ENCODE peak calls at places on chromosomes 2 and 18, in eight cellular contexts. J, E, L, G, B, K, I and X are unnamed samples.

GRCh38 chr2:117958186-117958585 is 55.7 kb downstream of the CCDC93 start:
- DNase-seq in J (no peak), E (no peak), L (peak; percentile 79), G (peak; percentile 6), B (peak; percentile 48), K (peak; percentile 70), I (peak; percentile 92), X (no peak)

GRCh38 chr2:105712981-105713596 is 31.6 kb upstream of the NCK2 start:
- DNase-seq in J (no peak), E (no peak), L (peak; percentile 71), G (no peak), B (no peak), K (peak; percentile 59), I (no peak), X (no peak)

GRCh38 chr2:42493468-42493884 is 306 bp downstream of the KCNG3 start:
- DNase-seq in J (no peak), E (no peak), L (no peak), G (no peak), B (no peak), K (no peak), I (no peak), X (no peak)

GRCh38 chr2:189481071-189481470 is 39.8 kb downstream of the WDR75 start:
- DNase-seq in J (no peak), E (no peak), L (no peak), G (no peak), B (no peak), K (no peak), I (no peak), X (no peak)

GRCh38 chr2:235779444-235779896 is 285.6 kb downstream of the AGAP1 start:
- DNase-seq in J (peak; percentile 84), E (peak; percentile 84), L (peak; percentile 58), G (peak; percentile 87), B (peak; percentile 66), K (peak; percentile 65), I (peak; percentile 34), X (peak; percentile 69)

GRCh38 chr2:6866239-6866745 is 585 bp upstream of the CMPK2 start:
- DNase-seq in J (no peak), E (peak; percentile 57), L (no peak), G (peak; percentile 54), B (peak; percentile 33), K (peak; percentile 35), I (no peak), X (peak; percentile 46)

GRCh38 chr18:23828426-23828825 is 139.2 kb downstream of the LAMA3 start:
- DNase-seq in J (no peak), E (no peak), L (peak; percentile 58), G (peak; percentile 64), B (no peak), K (peak; percentile 54), I (no peak), X (peak; percentile 52)

GRCh38 chr2:1665761-1666505 is 78.4 kb downstream of the PXDN start:
- DNase-seq in J (peak; percentile 68), E (peak; percentile 5), L (no peak), G (no peak), B (no peak), K (no peak), I (no peak), X (no peak)

GRCh38 chr18:3747176-3747973 is 297.4 kb downstream of the TGIF1 start:
- DNase-seq in J (no peak), E (no peak), L (no peak), G (peak; percentile 31), B (no peak), K (peak; percentile 97), I (no peak), X (no peak)

GRCh38 chr2:100831831-100832230 is 11.9 kb downstream of the NPAS2 start:
- DNase-seq in J (no peak), E (no peak), L (no peak), G (no peak), B (no peak), K (no peak), I (no peak), X (no peak)

GRCh38 chr2:72095364-72095763 is 52.3 kb downstream of the CYP26B1 start:
- DNase-seq in J (no peak), E (no peak), L (no peak), G (no peak), B (no peak), K (no peak), I (no peak), X (no peak)

GRCh38 chr18:55878224-55878623 is 290.2 kb upstream of the TCF4 start:
- DNase-seq in J (no peak), E (no peak), L (no peak), G (no peak), B (no peak), K (no peak), I (no peak), X (peak; percentile 17)

GRCh38 chr2:122328811-122329210 is 573.4 kb downstream of the TSN start:
- DNase-seq in J (no peak), E (no peak), L (peak; percentile 5), G (no peak), B (no peak), K (no peak), I (no peak), X (no peak)

GRCh38 chr18:42614619-42615293 is 500.7 kb downstream of the RIT2 start:
- DNase-seq in J (no peak), E (no peak), L (no peak), G (no peak), B (no peak), K (peak; percentile 48), I (no peak), X (no peak)

GRCh38 chr18:42617086-42617725 is 498.3 kb downstream of the RIT2 start:
- DNase-seq in J (no peak), E (no peak), L (no peak), G (no peak), B (no peak), K (peak; percentile 2), I (no peak), X (no peak)

GRCh38 chr18:42619771-42620170 is 495.7 kb downstream of the RIT2 start:
- DNase-seq in J (no peak), E (no peak), L (no peak), G (no peak), B (no peak), K (no peak), I (no peak), X (no peak)

DNA sequence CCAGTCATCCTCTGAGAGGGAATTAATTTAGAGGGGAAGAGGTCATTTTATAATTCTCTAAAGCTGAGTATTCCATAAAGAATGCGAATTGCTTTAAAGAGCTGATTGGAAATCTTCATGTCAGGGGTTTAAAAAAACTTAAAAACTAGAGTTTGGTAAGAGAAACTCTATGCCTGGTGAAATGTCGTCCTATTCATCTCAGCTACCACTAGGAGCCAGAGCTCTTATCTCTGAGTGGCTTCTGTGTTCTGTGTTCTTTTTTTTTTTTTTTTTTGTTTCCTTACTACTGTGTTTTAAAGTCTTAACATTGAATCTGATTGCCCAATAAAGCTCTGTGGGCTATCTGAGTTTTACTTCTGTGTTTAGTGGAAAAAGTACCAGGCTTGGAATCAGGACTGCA is 494.9 kb downstream of the RIT2 start:
- DNase-seq in J (no peak), E (no peak), L (no peak), G (no peak), B (no peak), K (peak; percentile 18), I (no peak), X (no peak)
- TF ChIP-seq CTCF in J (no peak), E (no peak), L (no peak), G (no peak), B (no peak), K (no peak), I (no peak), X (no peak)

DNA sequence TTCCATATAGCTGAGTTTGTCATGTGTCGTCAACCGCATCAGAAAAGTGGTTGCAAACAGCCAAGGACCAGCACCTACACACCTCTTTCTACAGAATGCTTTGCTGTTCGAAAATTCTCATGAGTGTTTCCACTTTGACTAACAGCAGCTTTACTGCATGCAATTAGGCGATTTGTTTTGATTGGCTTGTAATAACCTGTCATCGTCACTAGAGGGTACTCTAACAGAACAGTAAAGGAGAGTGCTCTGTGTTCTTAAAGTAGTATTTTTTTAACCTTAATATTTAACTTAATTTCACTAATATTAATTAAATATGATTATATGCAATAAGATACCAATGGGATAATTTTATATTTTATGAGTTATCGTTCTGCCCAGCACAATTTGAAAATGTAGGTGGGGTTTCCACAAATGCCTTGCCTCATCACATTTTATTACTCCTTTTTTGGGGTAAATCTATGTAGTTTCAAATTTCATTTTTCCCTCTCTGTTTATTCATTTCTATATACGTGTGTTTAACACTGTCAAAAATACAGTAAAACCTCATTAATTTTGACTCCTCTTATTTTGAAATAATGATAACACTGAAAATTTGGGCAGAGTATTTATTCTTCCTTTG is 502.2 kb downstream of the NRXN1 start:
- DNase-seq in J (no peak), E (no peak), L (peak; percentile 42), G (no peak), B (no peak), K (peak; percentile 60), I (no peak), X (peak; percentile 21)
- TF ChIP-seq CTCF in J (peak; percentile 22), E (no peak), L (peak; percentile 90), G (peak; percentile 47), B (peak; percentile 10), K (peak; percentile 83), I (peak; percentile 60), X (peak; percentile 63)

DNA sequence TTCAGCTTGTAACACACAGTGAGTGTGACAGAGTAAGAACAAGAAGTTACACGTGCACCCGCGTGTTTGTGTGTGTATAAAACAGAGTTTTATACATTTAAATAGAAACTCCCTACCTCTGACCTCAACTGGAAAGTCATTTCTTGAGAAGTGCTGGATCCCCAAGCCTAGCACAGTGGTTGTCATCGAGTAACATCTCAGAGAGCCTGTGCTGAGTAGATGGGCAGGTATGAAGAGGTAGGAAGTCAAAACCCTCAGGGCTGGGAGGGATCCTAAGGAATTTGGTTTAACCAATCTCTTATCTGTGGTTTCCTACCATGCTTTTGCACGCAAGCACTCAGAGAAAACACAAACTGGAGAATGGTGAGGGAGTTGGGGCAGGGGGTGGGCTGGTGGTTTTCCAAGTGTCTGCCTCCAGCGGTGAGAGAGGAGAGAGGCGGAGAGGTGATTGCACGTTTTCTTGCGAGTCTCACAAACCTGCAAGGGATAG is 9.2 kb downstream of the ACOXL start:
- DNase-seq in J (no peak), E (no peak), L (no peak), G (no peak), B (peak; percentile 62), K (no peak), I (no peak), X (no peak)
- TF ChIP-seq CTCF in J (no peak), E (no peak), L (no peak), G (no peak), B (no peak), K (no peak), I (no peak), X (no peak)

GRCh38 chr2:99086385-99086784 is 55.1 kb upstream of the C2orf15 start:
- DNase-seq in J (no peak), E (no peak), L (no peak), G (no peak), B (no peak), K (no peak), I (no peak), X (no peak)

GRCh38 chr2:99081886-99082285 is 59.6 kb upstream of the C2orf15 start:
- DNase-seq in J (no peak), E (no peak), L (no peak), G (no peak), B (no peak), K (no peak), I (no peak), X (no peak)

GRCh38 chr2:99084256-99084655 is 57.3 kb upstream of the C2orf15 start:
- DNase-seq in J (no peak), E (no peak), L (no peak), G (no peak), B (no peak), K (no peak), I (no peak), X (no peak)

GRCh38 chr2:99088017-99088416 is 53.5 kb upstream of the C2orf15 start:
- DNase-seq in J (no peak), E (no peak), L (no peak), G (no peak), B (no peak), K (no peak), I (no peak), X (peak; percentile 36)

GRCh38 chr2:99085400-99085799 is 56.1 kb upstream of the C2orf15 start:
- DNase-seq in J (no peak), E (no peak), L (no peak), G (no peak), B (no peak), K (no peak), I (no peak), X (no peak)
- TF ChIP-seq CTCF in J (no peak), E (no peak), L (peak; percentile 38), G (peak; percentile 20), B (no peak), K (peak; percentile 29), I (peak; percentile 54), X (peak; percentile 27)